ENCODE peak calls at places on chromosomes 7 and 10, in seven cellular contexts. One of them, this sample, is unnamed.

GRCh38 chr10:125023269-125023668 is 81.3 kb downstream of the ZRANB1 start:
- DNase-seq in K562: no peak
- DNase-seq in HCT116: no peak
- DNase-seq in GM12878: no peak
- DNase-seq in SK-N-SH: peak
- DNase-seq in HepG2: peak
- DNase-seq in H1: no peak
- DNase-seq in this sample: no peak

GRCh38 chr10:59830601-59831259 is 75.6 kb downstream of the CCDC6 start:
- DNase-seq in K562: peak
- DNase-seq in HCT116: peak
- DNase-seq in GM12878: no peak
- DNase-seq in SK-N-SH: peak
- DNase-seq in HepG2: peak
- DNase-seq in H1: peak
- DNase-seq in this sample: peak

GRCh38 chr10:78211476-78212110 is 177.9 kb downstream of the RPS24 start:
- DNase-seq in K562: peak
- DNase-seq in HCT116: peak
- DNase-seq in GM12878: no peak
- DNase-seq in SK-N-SH: peak
- DNase-seq in HepG2: peak
- DNase-seq in H1: no peak
- DNase-seq in this sample: peak

GRCh38 chr7:157714166-157715070 is 377.6 kb downstream of the DNAJB6 start:
- DNase-seq in K562: no peak
- DNase-seq in HCT116: no peak
- DNase-seq in GM12878: no peak
- DNase-seq in SK-N-SH: no peak
- DNase-seq in HepG2: no peak
- DNase-seq in H1: no peak
- DNase-seq in this sample: no peak

GRCh38 chr7:151954866-151955820 is 1.1 kb upstream of the GALNTL5 start:
- DNase-seq in K562: no peak
- DNase-seq in HCT116: no peak
- DNase-seq in GM12878: no peak
- DNase-seq in SK-N-SH: peak
- DNase-seq in HepG2: no peak
- DNase-seq in H1: peak
- DNase-seq in this sample: no peak

GRCh38 chr7:134454277-134454676 is 4.6 kb downstream of the AKR1B1 start:
- DNase-seq in K562: no peak
- DNase-seq in HCT116: no peak
- DNase-seq in GM12878: no peak
- DNase-seq in SK-N-SH: no peak
- DNase-seq in HepG2: no peak
- DNase-seq in H1: no peak
- DNase-seq in this sample: no peak

GRCh38 chr7:19663816-19664531 is 44.9 kb downstream of the POLR1F start:
- DNase-seq in K562: no peak
- DNase-seq in HCT116: no peak
- DNase-seq in GM12878: peak
- DNase-seq in SK-N-SH: no peak
- DNase-seq in HepG2: no peak
- DNase-seq in H1: no peak
- DNase-seq in this sample: no peak

GRCh38 chr7:90337106-90337505 is 9.4 kb upstream of the GTPBP10 start:
- DNase-seq in K562: no peak
- DNase-seq in HCT116: no peak
- DNase-seq in GM12878: no peak
- DNase-seq in SK-N-SH: no peak
- DNase-seq in HepG2: no peak
- DNase-seq in H1: no peak
- DNase-seq in this sample: no peak

GRCh38 chr7:85413718-85414117 is 226.9 kb upstream of the SEMA3D start:
- DNase-seq in K562: no peak
- DNase-seq in HCT116: no peak
- DNase-seq in GM12878: no peak
- DNase-seq in SK-N-SH: no peak
- DNase-seq in HepG2: no peak
- DNase-seq in H1: no peak
- DNase-seq in this sample: no peak

GRCh38 chr10:113679463-113680171 is at the start of gene CASP7:
- DNase-seq in K562: peak
- DNase-seq in HCT116: peak
- DNase-seq in GM12878: no peak
- DNase-seq in SK-N-SH: peak
- DNase-seq in HepG2: peak
- DNase-seq in H1: peak
- DNase-seq in this sample: peak

GRCh38 chr7:43535810-43536585 is 46.9 kb upstream of the STK17A start:
- DNase-seq in K562: no peak
- DNase-seq in HCT116: no peak
- DNase-seq in GM12878: no peak
- DNase-seq in SK-N-SH: no peak
- DNase-seq in HepG2: no peak
- DNase-seq in H1: no peak
- DNase-seq in this sample: no peak

GRCh38 chr10:118798186-118798811 is 43.5 kb upstream of the CACUL1 start:
- DNase-seq in K562: no peak
- DNase-seq in HCT116: peak
- DNase-seq in GM12878: no peak
- DNase-seq in SK-N-SH: no peak
- DNase-seq in HepG2: no peak
- DNase-seq in H1: no peak
- DNase-seq in this sample: no peak

GRCh38 chr7:113394856-113395255 is 276.5 kb upstream of the SMIM30 start:
- DNase-seq in K562: no peak
- DNase-seq in HCT116: no peak
- DNase-seq in GM12878: no peak
- DNase-seq in SK-N-SH: no peak
- DNase-seq in HepG2: no peak
- DNase-seq in H1: peak
- DNase-seq in this sample: no peak

GRCh38 chr7:110870926-110871325 is 220.0 kb upstream of the LRRN3 start:
- DNase-seq in K562: no peak
- DNase-seq in HCT116: no peak
- DNase-seq in GM12878: no peak
- DNase-seq in SK-N-SH: no peak
- DNase-seq in HepG2: no peak
- DNase-seq in H1: no peak
- DNase-seq in this sample: no peak

GRCh38 chr7:121278120-121279021 is 50.4 kb upstream of the WNT16 start:
- DNase-seq in K562: peak
- DNase-seq in HCT116: no peak
- DNase-seq in GM12878: peak
- DNase-seq in SK-N-SH: no peak
- DNase-seq in HepG2: no peak
- DNase-seq in H1: no peak
- DNase-seq in this sample: no peak

GRCh38 chr7:120308171-120308570 is 35.2 kb downstream of the KCND2 start:
- DNase-seq in K562: no peak
- DNase-seq in HCT116: no peak
- DNase-seq in GM12878: no peak
- DNase-seq in SK-N-SH: no peak
- DNase-seq in HepG2: no peak
- DNase-seq in H1: no peak
- DNase-seq in this sample: no peak

GRCh38 chr7:77580762-77581350 is 43.8 kb downstream of the PTPN12 start:
- DNase-seq in K562: no peak
- DNase-seq in HCT116: no peak
- DNase-seq in GM12878: no peak
- DNase-seq in SK-N-SH: no peak
- DNase-seq in HepG2: no peak
- DNase-seq in H1: no peak
- DNase-seq in this sample: no peak

GRCh38 chr7:13276977-13277376 is 589.5 kb downstream of the ARL4A start:
- DNase-seq in K562: peak
- DNase-seq in HCT116: peak
- DNase-seq in GM12878: no peak
- DNase-seq in SK-N-SH: no peak
- DNase-seq in HepG2: no peak
- DNase-seq in H1: no peak
- DNase-seq in this sample: no peak

GRCh38 chr7:84194484-84195260 is at the start of gene SEMA3A:
- DNase-seq in K562: peak
- DNase-seq in HCT116: peak
- DNase-seq in GM12878: no peak
- DNase-seq in SK-N-SH: peak
- DNase-seq in HepG2: peak
- DNase-seq in H1: no peak
- DNase-seq in this sample: no peak

GRCh38 chr7:158564648-158565005 is 23.0 kb downstream of the PTPRN2 start:
- DNase-seq in K562: no peak
- DNase-seq in HCT116: no peak
- DNase-seq in GM12878: no peak
- DNase-seq in SK-N-SH: peak
- DNase-seq in HepG2: no peak
- DNase-seq in H1: no peak
- DNase-seq in this sample: no peak

GRCh38 chr7:152986369-152986768 is 226.8 kb downstream of the ACTR3B start:
- DNase-seq in K562: no peak
- DNase-seq in HCT116: no peak
- DNase-seq in GM12878: no peak
- DNase-seq in SK-N-SH: no peak
- DNase-seq in HepG2: no peak
- DNase-seq in H1: no peak
- DNase-seq in this sample: no peak

GRCh38 chr10:99522078-99522479 is 10.7 kb upstream of the NKX2-3 start:
- DNase-seq in K562: no peak
- DNase-seq in HCT116: no peak
- DNase-seq in GM12878: no peak
- DNase-seq in SK-N-SH: peak
- DNase-seq in HepG2: no peak
- DNase-seq in H1: peak
- DNase-seq in this sample: no peak

GRCh38 chr10:59829024-59829423 is 75.8 kb upstream of the MRLN start:
- DNase-seq in K562: no peak
- DNase-seq in HCT116: no peak
- DNase-seq in GM12878: no peak
- DNase-seq in SK-N-SH: no peak
- DNase-seq in HepG2: no peak
- DNase-seq in H1: no peak
- DNase-seq in this sample: no peak

GRCh38 chr7:117458977-117459583 is 20.7 kb upstream of the CFTR start:
- DNase-seq in K562: peak
- DNase-seq in HCT116: peak
- DNase-seq in GM12878: no peak
- DNase-seq in SK-N-SH: peak
- DNase-seq in HepG2: peak
- DNase-seq in H1: no peak
- DNase-seq in this sample: peak

GRCh38 chr10:124740374-124741280 is 3.6 kb downstream of the FAM53B start:
- DNase-seq in K562: no peak
- DNase-seq in HCT116: no peak
- DNase-seq in GM12878: no peak
- DNase-seq in SK-N-SH: no peak
- DNase-seq in HepG2: peak
- DNase-seq in H1: no peak
- DNase-seq in this sample: no peak

GRCh38 chr7:132148876-132149275 is 427.4 kb downstream of the PLXNA4 start:
- DNase-seq in K562: no peak
- DNase-seq in HCT116: no peak
- DNase-seq in GM12878: no peak
- DNase-seq in SK-N-SH: no peak
- DNase-seq in HepG2: no peak
- DNase-seq in H1: no peak
- DNase-seq in this sample: no peak

GRCh38 chr10:61663466-61663865 is 737 bp downstream of the CABCOCO1 start:
- DNase-seq in K562: no peak
- DNase-seq in HCT116: no peak
- DNase-seq in GM12878: no peak
- DNase-seq in SK-N-SH: no peak
- DNase-seq in HepG2: no peak
- DNase-seq in H1: no peak
- DNase-seq in this sample: no peak
- TF ChIP-seq SIN3A in K562: no peak
- TF ChIP-seq SIN3A in HCT116: no peak
- TF ChIP-seq SIN3A in GM12878: no peak
- TF ChIP-seq SIN3A in SK-N-SH: no peak
- TF ChIP-seq SIN3A in HepG2: no peak
- TF ChIP-seq SIN3A in H1: no peak
- TF ChIP-seq SIN3A in this sample: no peak

GRCh38 chr7:11625669-11626068 is 206.3 kb downstream of the THSD7A start:
- DNase-seq in K562: no peak
- DNase-seq in HCT116: no peak
- DNase-seq in GM12878: no peak
- DNase-seq in SK-N-SH: no peak
- DNase-seq in HepG2: no peak
- DNase-seq in H1: no peak
- DNase-seq in this sample: no peak

GRCh38 chr7:11620406-11620805 is 211.6 kb downstream of the THSD7A start:
- DNase-seq in K562: no peak
- DNase-seq in HCT116: no peak
- DNase-seq in GM12878: no peak
- DNase-seq in SK-N-SH: no peak
- DNase-seq in HepG2: no peak
- DNase-seq in H1: no peak
- DNase-seq in this sample: no peak

GRCh38 chr7:11620822-11621395 is 211.1 kb downstream of the THSD7A start:
- DNase-seq in K562: no peak
- DNase-seq in HCT116: no peak
- DNase-seq in GM12878: no peak
- DNase-seq in SK-N-SH: no peak
- DNase-seq in HepG2: no peak
- DNase-seq in H1: no peak
- DNase-seq in this sample: no peak

GRCh38 chr7:11623093-11623678 is 208.8 kb downstream of the THSD7A start:
- DNase-seq in K562: no peak
- DNase-seq in HCT116: no peak
- DNase-seq in GM12878: no peak
- DNase-seq in SK-N-SH: no peak
- DNase-seq in HepG2: no peak
- DNase-seq in H1: no peak
- DNase-seq in this sample: no peak
- H3K4me3 ChIP-seq in K562: no peak
- H3K4me3 ChIP-seq in HCT116: no peak
- H3K4me3 ChIP-seq in GM12878: no peak
- H3K4me3 ChIP-seq in SK-N-SH: no peak
- H3K4me3 ChIP-seq in HepG2: no peak
- H3K4me3 ChIP-seq in H1: no peak
- H3K4me3 ChIP-seq in this sample: no peak

DNA sequence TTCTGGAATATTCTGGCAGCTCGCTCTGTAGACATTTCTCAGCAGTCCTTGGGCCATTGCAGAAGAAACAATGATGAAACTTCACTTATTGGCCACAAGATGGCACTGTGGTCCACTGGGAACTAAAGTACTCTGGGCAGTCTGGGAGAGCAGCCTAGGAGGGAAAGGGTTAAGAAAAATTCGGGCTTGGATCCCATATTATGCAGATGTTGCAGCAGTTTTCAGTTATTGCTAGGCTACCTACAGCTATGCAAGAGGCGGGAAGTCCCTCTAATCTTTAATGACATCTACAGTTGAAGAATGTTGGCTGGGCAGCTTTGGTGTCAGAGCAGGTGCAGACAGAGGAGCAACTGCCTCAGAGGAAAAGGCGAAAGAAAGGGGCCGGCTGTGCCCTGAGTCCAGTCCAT is 201.7 kb upstream of the PRSS58 start:
- DNase-seq in K562: peak
- DNase-seq in HCT116: peak
- DNase-seq in GM12878: no peak
- DNase-seq in SK-N-SH: peak
- DNase-seq in HepG2: peak
- DNase-seq in H1: peak
- DNase-seq in this sample: no peak
- TF ChIP-seq CTCF in K562: peak
- TF ChIP-seq CTCF in HCT116: peak
- TF ChIP-seq CTCF in GM12878: peak
- TF ChIP-seq CTCF in SK-N-SH: peak
- TF ChIP-seq CTCF in HepG2: peak
- TF ChIP-seq CTCF in H1: peak
- TF ChIP-seq CTCF in this sample: peak

GRCh38 chr7:7772385-7772784 is 54.0 kb upstream of the RPA3 start:
- DNase-seq in K562: no peak
- DNase-seq in HCT116: no peak
- DNase-seq in GM12878: no peak
- DNase-seq in SK-N-SH: no peak
- DNase-seq in HepG2: no peak
- DNase-seq in H1: no peak
- DNase-seq in this sample: no peak
- TF ChIP-seq SIN3A in K562: no peak
- TF ChIP-seq SIN3A in HCT116: no peak
- TF ChIP-seq SIN3A in GM12878: no peak
- TF ChIP-seq SIN3A in SK-N-SH: no peak
- TF ChIP-seq SIN3A in HepG2: no peak
- TF ChIP-seq SIN3A in H1: no peak
- TF ChIP-seq SIN3A in this sample: no peak